ENCODE peak calls at places on chromosomes 1 and 21, in nine cellular contexts. V, Y, X, J, F, Q, R, A and O are unnamed samples.

GRCh38 chr1:222171005-222171404 is 376.9 kb downstream of the HHIPL2 start:
- ATAC-seq in V (peak; percentile 67), Y (peak; percentile 33), X (no peak), J (no peak), F (no peak), Q (no peak), R (no peak), A (no peak), O (peak; percentile 76)

GRCh38 chr1:34970829-34971228 is 14.3 kb downstream of the TMEM35B start:
- ATAC-seq in V (no peak), Y (no peak), X (no peak), J (no peak), F (no peak), Q (no peak), R (no peak), A (no peak), O (no peak)

GRCh38 chr1:167229719-167230385 is 9.2 kb downstream of the POU2F1 start:
- ATAC-seq in V (no peak), Y (no peak), X (no peak), J (no peak), F (no peak), Q (no peak), R (no peak), A (no peak), O (no peak)

GRCh38 chr21:23247334-23247733 is 2249.1 kb downstream of the NCAM2 start:
- ATAC-seq in V (no peak), Y (no peak), X (no peak), J (no peak), F (no peak), Q (no peak), R (no peak), A (no peak), O (no peak)

GRCh38 chr1:90821793-90822359 is 104.8 kb upstream of the BARHL2 start:
- ATAC-seq in V (no peak), Y (no peak), X (no peak), J (no peak), F (no peak), Q (no peak), R (no peak), A (no peak), O (peak; percentile 10)

GRCh38 chr1:64956241-64956640 is 10.1 kb downstream of the JAK1 start:
- ATAC-seq in V (peak; percentile 39), Y (peak; percentile 46), X (no peak), J (no peak), F (no peak), Q (peak; percentile 38), R (no peak), A (peak; percentile 76), O (peak; percentile 28)

GRCh38 chr21:27649323-27649722 is 682.4 kb upstream of the ADAMTS5 start:
- ATAC-seq in V (no peak), Y (no peak), X (no peak), J (no peak), F (no peak), Q (no peak), R (no peak), A (no peak), O (peak; percentile 69)

GRCh38 chr1:248800459-248800858 is 25.3 kb downstream of the SH3BP5L start:
- ATAC-seq in V (no peak), Y (no peak), X (no peak), J (no peak), F (no peak), Q (no peak), R (no peak), A (no peak), O (no peak)

GRCh38 chr1:247360116-247360898 is 28.6 kb upstream of the ZNF496 start:
- ATAC-seq in V (peak; percentile 21), Y (no peak), X (no peak), J (peak; percentile 36), F (no peak), Q (no peak), R (peak; percentile 25), A (no peak), O (no peak)

GRCh38 chr1:9080704-9081291 is 11.4 kb upstream of the SLC2A5 start:
- ATAC-seq in V (no peak), Y (no peak), X (no peak), J (no peak), F (no peak), Q (no peak), R (no peak), A (no peak), O (peak; percentile 73)

GRCh38 chr21:45535341-45536081 is 6.7 kb downstream of the SLC19A1 start:
- ATAC-seq in V (no peak), Y (no peak), X (peak; percentile 29), J (no peak), F (no peak), Q (no peak), R (peak; percentile 20), A (no peak), O (no peak)

GRCh38 chr1:112264553-112264952 is 131.5 kb upstream of the CTTNBP2NL start:
- ATAC-seq in V (peak; percentile 59), Y (no peak), X (no peak), J (peak; percentile 66), F (no peak), Q (no peak), R (no peak), A (peak; percentile 45), O (no peak)

GRCh38 chr1:9235123-9235513 is 544 bp downstream of the H6PD start:
- ATAC-seq in V (no peak), Y (no peak), X (no peak), J (peak; percentile 17), F (no peak), Q (no peak), R (no peak), A (no peak), O (no peak)

GRCh38 chr1:196797891-196798290 is 21.6 kb upstream of the CFHR1 start:
- ATAC-seq in V (no peak), Y (no peak), X (no peak), J (no peak), F (no peak), Q (no peak), R (no peak), A (no peak), O (no peak)

GRCh38 chr1:27569088-27569459 is 34.9 kb downstream of the AHDC1 start:
- ATAC-seq in V (peak; percentile 10), Y (peak; percentile 42), X (no peak), J (peak; percentile 21), F (peak; percentile 22), Q (peak; percentile 5), R (no peak), A (peak; percentile 6), O (peak; percentile 6)

GRCh38 chr1:56452027-56453011 is 127.0 kb downstream of the PLPP3 start:
- ATAC-seq in V (peak; percentile 54), Y (no peak), X (no peak), J (peak; percentile 62), F (no peak), Q (no peak), R (no peak), A (peak; percentile 35), O (no peak)

GRCh38 chr1:89546082-89546889 is 21.7 kb downstream of the LRRC8B start:
- ATAC-seq in V (peak; percentile 29), Y (peak; percentile 71), X (no peak), J (no peak), F (no peak), Q (peak; percentile 53), R (no peak), A (peak; percentile 59), O (peak; percentile 62)